ENCODE peak calls at places on chromosomes 12 and 14, in four cellular contexts. E is right cardiac atrium, W is NCI-H1092, V is choroid plexus epithelial cell. P is an unnamed sample.

GRCh38 chr14:73728106-73729014 is 14.2 kb upstream of the PNMA1 start:
- DNase-seq in V (peak; percentile 82), E (peak; percentile 87), W (peak; percentile 30), P (peak; percentile 67)

GRCh38 chr12:126668538-126668937 is 1598.4 kb upstream of the TMEM132C start:
- DNase-seq in W (no peak), E (no peak), V (peak; percentile 46), P (peak; percentile 95)

GRCh38 chr12:57697076-57697475 is 3.1 kb downstream of the OS9 start:
- DNase-seq in V (no peak), W (no peak), E (no peak), P (no peak)

GRCh38 chr12:19382111-19382526 is 57.2 kb upstream of the AEBP2 start:
- DNase-seq in W (no peak), V (peak; percentile 94), E (peak; percentile 22), P (peak; percentile 89)

GRCh38 chr12:11705010-11705409 is 55.5 kb downstream of the ETV6 start:
- DNase-seq in E (no peak), W (no peak), V (peak; percentile 94), P (peak; percentile 91)

GRCh38 chr12:109537136-109537535 is 36.2 kb downstream of the MMAB start:
- DNase-seq in E (no peak), V (no peak), W (no peak), P (no peak)

GRCh38 chr12:2287151-2287550 is 234.4 kb downstream of the CACNA1C start:
- DNase-seq in E (peak; percentile 46), V (no peak), W (no peak), P (no peak)

GRCh38 chr12:95815635-95816212 is 25.2 kb upstream of the NTN4 start:
- DNase-seq in V (peak; percentile 61), W (peak; percentile 4), E (no peak), P (peak; percentile 52)